ENCODE peak calls at places on chromosomes 16 and 17, in five cellular contexts. K is neuronal stem cell, Z is left ventricle myocardium inferior, Y is SJSA1, O is tibial artery. U is an unnamed sample.

GRCh38 chr17:78253946-78254672 is 22.7 kb downstream of the TMEM235 start:
- DNase-seq in Y (peak), K (peak), Z (peak), O (peak), U (peak)

GRCh38 chr16:85018529-85019236 is 7.3 kb upstream of the ZDHHC7 start:
- DNase-seq in Z (no peak), Y (no peak), K (no peak), O (no peak), U (no peak)

GRCh38 chr17:68197997-68198930 is 49.6 kb upstream of the AMZ2 start:
- DNase-seq in Z (no peak), O (no peak), K (no peak), Y (no peak), U (no peak)

GRCh38 chr16:47311738-47312505 is 148.9 kb downstream of the ITFG1 start:
- DNase-seq in Z (no peak), Y (no peak), O (no peak), K (no peak), U (no peak)

GRCh38 chr16:31363721-31364120 is 8.7 kb downstream of the ITGAX start:
- DNase-seq in Y (no peak), K (no peak), O (no peak), Z (no peak), U (no peak)

GRCh38 chr16:26830716-26831115 is 236.0 kb upstream of the C16orf82 start:
- DNase-seq in K (no peak), Z (no peak), Y (no peak), O (no peak), U (no peak)

GRCh38 chr16:73616186-73616585 is 568.3 kb upstream of the ZFHX3 start:
- DNase-seq in O (no peak), Y (no peak), K (peak), Z (no peak), U (no peak)

GRCh38 chr17:61618950-61619349 is 27.9 kb upstream of the NACA2 start:
- DNase-seq in Y (no peak), K (no peak), Z (no peak), O (no peak), U (no peak)

GRCh38 chr16:77853125-77853524 is 64.8 kb downstream of the VAT1L start:
- DNase-seq in Z (no peak), Y (no peak), K (no peak), O (no peak), U (no peak)

GRCh38 chr17:41692722-41693521 is 4.2 kb downstream of the EIF1 start:
- DNase-seq in K (no peak), O (no peak), Z (no peak), Y (no peak), U (no peak)

GRCh38 chr17:40542562-40543411 is 22.5 kb downstream of the CCR7 start:
- DNase-seq in K (no peak), Y (no peak), O (peak), Z (peak), U (peak)

GRCh38 chr17:78600181-78600651 is 23.0 kb upstream of the DNAH17 start:
- DNase-seq in K (no peak), O (no peak), Y (peak), Z (no peak), U (no peak)

GRCh38 chr16:12637002-12637401 is 166.7 kb downstream of the CPPED1 start:
- DNase-seq in Y (no peak), Z (no peak), K (peak), O (no peak), U (no peak)

GRCh38 chr17:9294661-9295210 is 273.4 kb downstream of the NTN1 start:
- DNase-seq in Z (no peak), Y (no peak), K (no peak), O (no peak), U (no peak)

GRCh38 chr17:44940321-44940720 is 7.3 kb downstream of the KIF18B start:
- DNase-seq in O (no peak), Z (no peak), K (no peak), Y (no peak), U (no peak)
- H3K27ac ChIP-seq in O (no peak), Z (no peak), K (no peak), Y (peak), U (no peak)

DNA sequence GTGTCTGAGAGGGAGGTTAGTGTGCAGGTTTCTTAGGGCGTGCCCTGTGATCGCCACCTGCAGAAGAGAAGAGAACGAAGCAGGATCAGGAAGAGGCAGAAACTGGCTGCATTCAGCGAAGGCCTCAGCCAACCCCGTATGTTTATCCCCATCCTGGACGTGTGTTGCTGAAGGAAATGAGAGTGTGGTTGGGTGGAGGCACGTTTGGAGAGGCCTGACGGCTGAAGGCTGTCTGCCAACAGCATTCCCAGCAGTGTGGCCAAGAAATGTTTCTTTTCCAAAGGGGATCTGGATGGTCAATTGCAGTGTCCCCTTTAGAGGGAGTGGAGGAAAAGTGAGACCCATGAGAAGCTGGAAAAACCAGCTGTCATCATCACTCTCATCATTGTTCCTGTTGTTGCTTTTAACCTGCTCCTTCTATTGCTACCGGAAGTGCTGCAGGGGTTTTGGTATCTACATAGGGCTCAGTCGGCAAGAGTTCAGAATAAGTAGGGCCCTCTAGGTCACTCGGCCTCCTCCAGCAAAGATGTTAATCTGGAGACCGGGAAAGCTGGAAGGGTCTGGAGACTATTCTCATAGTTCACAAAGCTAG is 46.5 kb upstream of the SLC47A1 start:
- DNase-seq in K (no peak), Z (no peak), Y (no peak), O (no peak), U (no peak)
- H3K27ac ChIP-seq in K (no peak), Z (no peak), Y (no peak), O (peak), U (peak)

DNA sequence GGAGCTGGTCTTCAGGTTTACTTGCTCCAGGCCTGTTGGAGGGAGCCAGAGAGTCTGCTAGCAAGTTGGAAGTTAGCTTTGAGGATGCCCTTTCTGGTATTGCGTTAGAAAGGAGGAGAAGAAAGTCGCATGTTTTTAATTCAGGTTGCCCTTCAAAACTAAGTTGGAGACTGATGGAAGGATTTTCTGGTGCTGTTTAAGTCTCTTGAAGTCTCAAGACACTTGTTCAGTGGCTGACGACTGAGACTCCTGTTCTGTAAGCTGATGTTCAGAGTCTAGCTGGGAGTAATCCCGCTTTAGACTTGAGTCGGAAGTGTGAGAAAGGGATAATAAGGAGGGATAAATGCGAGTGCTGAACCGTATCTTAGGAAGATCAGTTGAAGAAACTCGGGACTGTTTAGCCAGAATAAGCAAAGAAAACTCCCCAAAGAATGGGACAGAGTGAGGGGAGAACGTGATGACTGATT is 740 bp downstream of the AATF start:
- DNase-seq in Y (no peak), K (no peak), O (no peak), Z (no peak), U (no peak)
- H3K27ac ChIP-seq in Y (peak), K (peak), O (peak), Z (peak), U (peak)

DNA sequence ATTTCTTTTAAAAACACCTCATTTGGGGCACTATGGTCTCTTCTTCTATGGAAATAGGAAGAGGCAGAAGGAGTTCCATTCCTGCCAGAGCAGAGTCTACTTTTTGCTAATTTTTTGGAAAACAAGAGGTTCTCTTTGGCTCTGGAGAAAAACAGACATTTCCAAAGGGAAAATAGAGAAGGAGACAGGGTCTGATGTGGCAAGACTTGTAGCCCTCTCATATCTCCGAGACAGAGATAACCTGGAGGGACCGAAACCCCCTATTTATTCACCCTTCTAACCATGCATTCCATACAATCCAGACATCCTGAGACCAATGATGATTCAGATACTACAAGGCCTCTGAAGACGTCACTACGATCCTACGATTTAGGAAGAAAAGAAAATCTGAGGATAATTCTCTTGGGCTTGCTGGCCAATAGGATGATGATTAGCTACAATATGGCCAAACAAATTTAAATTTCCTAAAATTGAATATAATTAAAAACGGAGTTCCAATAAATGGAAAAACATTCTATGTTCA is 70.2 kb downstream of the HIC1 start:
- DNase-seq in Y (no peak), K (no peak), O (no peak), Z (no peak), U (no peak)
- H3K27ac ChIP-seq in Y (peak), K (no peak), O (no peak), Z (peak), U (peak)

GRCh38 chr17:80396680-80397387 is 18.1 kb upstream of the ENDOV start:
- DNase-seq in O (no peak), Z (no peak), K (no peak), Y (no peak), U (no peak)

GRCh38 chr17:80395402-80396151 is 19.4 kb upstream of the ENDOV start:
- DNase-seq in Y (no peak), Z (no peak), K (no peak), O (peak), U (no peak)

GRCh38 chr17:80393961-80394360 is 21.0 kb upstream of the ENDOV start:
- DNase-seq in Z (no peak), Y (no peak), K (no peak), O (peak), U (no peak)

GRCh38 chr17:80393491-80393890 is 21.5 kb upstream of the ENDOV start:
- DNase-seq in K (no peak), Z (no peak), O (peak), Y (no peak), U (no peak)

GRCh38 chr17:80394629-80395216 is 20.2 kb upstream of the ENDOV start:
- DNase-seq in Y (no peak), Z (no peak), K (no peak), O (peak), U (no peak)
- H3K27ac ChIP-seq in Y (no peak), Z (peak), K (no peak), O (no peak), U (peak)

GRCh38 chr16:88426018-88426417 is 27.1 kb upstream of the ZFPM1 start:
- DNase-seq in Z (no peak), K (no peak), Y (no peak), O (no peak), U (no peak)

GRCh38 chr16:88429387-88430184 is 23.5 kb upstream of the ZFPM1 start:
- DNase-seq in O (no peak), Y (no peak), K (no peak), Z (no peak), U (no peak)

GRCh38 chr16:88428156-88428555 is 24.9 kb upstream of the ZFPM1 start:
- DNase-seq in Z (no peak), Y (no peak), K (no peak), O (no peak), U (no peak)

GRCh38 chr16:88428616-88429386 is 24.3 kb upstream of the ZFPM1 start:
- DNase-seq in K (no peak), O (no peak), Z (no peak), Y (no peak), U (no peak)

DNA sequence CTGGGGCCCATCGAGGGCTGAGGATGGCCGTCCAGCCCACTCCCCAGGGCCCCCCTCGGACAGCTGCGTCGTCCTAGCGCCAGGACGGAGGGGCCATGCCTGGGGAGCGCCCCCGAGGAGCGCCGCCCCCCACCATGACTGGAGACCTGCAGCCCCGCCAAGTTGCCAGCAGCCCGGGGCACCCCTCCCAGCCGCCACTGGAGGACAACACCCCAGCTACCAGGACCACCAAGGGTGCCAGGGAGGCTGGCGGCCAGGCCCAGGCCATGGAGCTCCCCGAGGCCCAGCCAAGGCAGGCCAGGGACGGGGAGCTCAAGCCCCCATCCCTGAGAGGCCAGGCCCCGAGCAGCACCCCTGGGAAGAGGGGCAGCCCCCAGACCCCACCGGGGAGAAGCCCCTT is 25.7 kb upstream of the ZFPM1 start:
- DNase-seq in Z (no peak), O (no peak), K (no peak), Y (no peak), U (no peak)
- H3K27ac ChIP-seq in Z (no peak), O (no peak), K (no peak), Y (no peak), U (no peak)